ENCODE peak calls at places on chromosome 5, in ten cellular contexts. W is cardiac muscle cell; E is right lobe of liver; Q is HCT116; H is CD8-positive, alpha-beta memory T cell; U is CD8-positive, alpha-beta T cell; G is heart left ventricle; A is adipocyte; T is SJSA1; J is breast epithelium. C is an unnamed sample. For H3K4me1, the result is how much of the 10 kb centered on the place peaks cover.

GRCh38 chr5:151155149-151155776 is 2.3 kb downstream of the ANXA6 start:
- DNase-seq in W (no peak), E (no peak), Q (no peak), H (peak), U (no peak), G (no peak), A (no peak), T (peak), J (no peak), C (no peak)

GRCh38 chr5:130954336-130954735 is 210.7 kb downstream of the HINT1 start:
- DNase-seq in W (no peak), E (no peak), Q (no peak), H (no peak), U (no peak), G (no peak), A (no peak), T (no peak), J (no peak), C (no peak)

GRCh38 chr5:15440434-15440833 is 59.5 kb upstream of the FBXL7 start:
- DNase-seq in W (no peak), E (no peak), Q (no peak), H (no peak), U (no peak), G (no peak), A (no peak), T (no peak), J (no peak), C (no peak)

GRCh38 chr5:31124906-31125305 is 68.6 kb upstream of the CDH6 start:
- DNase-seq in W (no peak), E (no peak), Q (no peak), H (no peak), U (no peak), G (no peak), A (no peak), T (no peak), J (no peak), C (no peak)

GRCh38 chr5:31361906-31362900 is 168.7 kb downstream of the CDH6 start:
- DNase-seq in W (no peak), E (no peak), Q (no peak), H (no peak), U (no peak), G (no peak), A (peak), T (no peak), J (no peak), C (no peak)

GRCh38 chr5:6634327-6634713 is 1.1 kb downstream of the SRD5A1 start:
- DNase-seq in W (no peak), E (no peak), Q (no peak), H (no peak), U (no peak), G (no peak), A (peak), T (no peak), J (no peak), C (no peak)

GRCh38 chr5:108345541-108346171 is 36.2 kb downstream of the FBXL17 start:
- DNase-seq in W (peak), E (no peak), Q (peak), H (peak), U (no peak), G (no peak), A (peak), T (peak), J (no peak), C (no peak)

GRCh38 chr5:55899344-55899743 is 48.2 kb downstream of the IL31RA start:
- DNase-seq in W (no peak), E (no peak), Q (no peak), H (no peak), U (no peak), G (no peak), A (peak), T (no peak), J (no peak), C (no peak)

GRCh38 chr5:65987982-65988381 is 61.6 kb downstream of the ERBIN start:
- DNase-seq in W (no peak), E (no peak), Q (no peak), H (no peak), U (no peak), G (no peak), A (no peak), T (no peak), J (no peak), C (no peak)

GRCh38 chr5:76547242-76547890 is 75.8 kb downstream of the F2RL2 start:
- DNase-seq in W (no peak), E (no peak), Q (no peak), H (peak), U (peak), G (no peak), A (peak), T (no peak), J (no peak), C (no peak)

GRCh38 chr5:76546497-76547102 is 76.6 kb downstream of the F2RL2 start:
- DNase-seq in W (no peak), E (no peak), Q (no peak), H (no peak), U (no peak), G (no peak), A (no peak), T (no peak), J (no peak), C (no peak)

GRCh38 chr5:76545184-76545583 is 78.0 kb downstream of the F2RL2 start:
- DNase-seq in W (no peak), E (no peak), Q (no peak), H (no peak), U (no peak), G (no peak), A (no peak), T (no peak), J (no peak), C (no peak)

GRCh38 chr5:76547891-76548524 is 75.2 kb downstream of the F2RL2 start:
- DNase-seq in W (no peak), E (no peak), Q (no peak), H (no peak), U (no peak), G (no peak), A (no peak), T (no peak), J (no peak), C (no peak)

DNA sequence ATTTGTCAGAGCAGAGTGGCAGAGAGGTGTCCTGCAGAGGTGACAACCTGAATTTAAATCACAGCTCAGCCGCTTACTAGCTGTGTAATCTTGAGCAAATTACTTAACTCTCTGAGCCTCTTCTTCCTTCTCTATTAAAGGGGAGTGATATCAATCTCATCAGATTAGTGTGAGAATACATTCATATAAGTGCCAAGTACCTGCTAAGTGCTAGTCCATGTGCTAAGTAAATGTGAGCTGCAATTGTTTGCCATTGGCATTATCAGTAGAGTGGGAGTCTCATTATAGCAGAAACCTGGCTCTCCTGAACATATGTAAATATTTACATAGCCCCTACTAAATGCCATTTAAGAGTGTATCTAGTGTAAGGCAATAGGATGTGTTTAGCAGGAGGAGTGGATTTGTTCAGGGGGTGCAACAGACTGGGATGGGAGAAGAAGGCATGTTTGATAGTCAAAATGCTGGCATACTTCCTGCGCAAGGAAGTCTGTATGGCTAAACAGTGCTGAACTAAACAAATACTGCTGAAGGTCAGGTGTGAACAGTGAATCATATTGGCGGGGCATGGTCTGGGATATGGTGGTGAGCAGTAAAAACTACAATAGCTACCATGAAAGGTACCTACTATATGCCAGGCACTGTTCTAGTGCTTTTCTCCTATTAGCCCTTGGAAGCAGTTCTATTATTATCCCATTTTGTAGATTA is 74.5 kb downstream of the F2RL2 start:
- DNase-seq in W (no peak), E (no peak), Q (no peak), H (no peak), U (no peak), G (no peak), A (no peak), T (no peak), J (no peak), C (no peak)
- H3K4me1 ChIP-seq in W (under half), E (under half), Q (under half), H (under half), U (under half), G (under half), A (under half), T (under half), J (under half), C (under half)

GRCh38 chr5:141734501-141735231 is 52.6 kb upstream of the ARAP3 start:
- DNase-seq in W (peak), E (peak), Q (no peak), H (no peak), U (no peak), G (no peak), A (peak), T (peak), J (no peak), C (no peak)
- H3K4me1 ChIP-seq in W (under half), E (under half), Q (under half), H (under half), U (under half), G (under half), A (under half), T (under half), J (under half), C (under half)

GRCh38 chr5:134135091-134135655 is 20.7 kb downstream of the TCF7 start:
- DNase-seq in W (no peak), E (no peak), Q (no peak), H (no peak), U (no peak), G (no peak), A (no peak), T (no peak), J (peak), C (no peak)
- H3K4me1 ChIP-seq in W (under half), E (under half), Q (under half), H (half or more), U (half or more), G (under half), A (under half), T (under half), J (under half), C (under half)

GRCh38 chr5:126978258-126978657 is 52.1 kb downstream of the MARCHF3 start:
- DNase-seq in W (no peak), E (no peak), Q (no peak), H (no peak), U (no peak), G (no peak), A (no peak), T (no peak), J (no peak), C (no peak)
- H3K4me1 ChIP-seq in W (under half), E (under half), Q (under half), H (under half), U (under half), G (under half), A (under half), T (under half), J (under half), C (under half)